ENCODE peak calls at places on chromosomes 12 and 14, in four cellular contexts. I is GM12865, W is T-helper 17 cell, G is NCI-H69. N is an unnamed sample.

GRCh38 chr14:100140452-100141132 is 18.9 kb downstream of the DEGS2 start:
- DNase-seq in G (no peak), I (no peak), W (no peak), N (no peak)

GRCh38 chr14:93299831-93300230 is 33.0 kb downstream of the BTBD7 start:
- DNase-seq in G (no peak), W (no peak), I (no peak), N (no peak)

GRCh38 chr14:101600336-101600890 is 39.1 kb downstream of the DIO3 start:
- DNase-seq in G (no peak), I (no peak), W (no peak), N (no peak)

GRCh38 chr12:109737631-109738030 is 24.0 kb downstream of the FAM222A start:
- DNase-seq in G (no peak), I (no peak), W (no peak), N (no peak)

GRCh38 chr14:67240168-67240932 is 885 bp upstream of the PALS1 start:
- DNase-seq in I (peak; percentile 44), G (peak; percentile 62), W (no peak), N (peak; percentile 66)

GRCh38 chr12:61385771-61386170 is 874.4 kb upstream of the USP15 start:
- DNase-seq in G (no peak), W (no peak), I (no peak), N (no peak)

GRCh38 chr14:50339178-50339804 is 27.2 kb downstream of the DMAC2L start:
- DNase-seq in G (peak; percentile 62), W (no peak), I (no peak), N (no peak)

GRCh38 chr12:131091413-131091975 is 137.8 kb downstream of the ADGRD1 start:
- DNase-seq in W (no peak), G (no peak), I (peak; percentile 68), N (no peak)

GRCh38 chr12:1806301-1807106 is 13.9 kb upstream of the LRTM2 start:
- DNase-seq in G (no peak), W (no peak), I (no peak), N (no peak)

GRCh38 chr14:58171090-58171489 is 19.1 kb upstream of the ARMH4 start:
- DNase-seq in W (no peak), G (peak; percentile 94), I (peak; percentile 85), N (peak; percentile 80)

GRCh38 chr12:102958073-102958829 is 777 bp downstream of the ASCL1 start:
- DNase-seq in G (peak; percentile 90), I (peak; percentile 88), W (no peak), N (no peak)

GRCh38 chr12:51171884-51172514 is 936 bp downstream of the TFCP2 start:
- DNase-seq in W (no peak), I (peak; percentile 31), G (peak; percentile 63), N (peak; percentile 47)

GRCh38 chr12:95319694-95320331 is 102.2 kb downstream of the VEZT start:
- DNase-seq in W (no peak), I (no peak), G (peak; percentile 13), N (no peak)

GRCh38 chr14:23483216-23483854 is 13.8 kb downstream of the NGDN start:
- DNase-seq in I (peak; percentile 25), W (no peak), G (peak; percentile 91), N (peak; percentile 51)

GRCh38 chr14:50007123-50007903 is 109.1 kb downstream of the VCPKMT start:
- DNase-seq in I (no peak), G (no peak), W (no peak), N (no peak)

GRCh38 chr14:54652188-54652889 is 85.4 kb downstream of the SAMD4A start:
- DNase-seq in W (no peak), G (no peak), I (no peak), N (peak; percentile 100)

GRCh38 chr12:125220404-125221273 is 155.4 kb downstream of the AACS start:
- DNase-seq in I (no peak), W (no peak), G (peak; percentile 11), N (peak; percentile 23)

GRCh38 chr12:227286-227915 is 13.4 kb upstream of the SLC6A12 start:
- DNase-seq in W (no peak), G (no peak), I (no peak), N (no peak)

GRCh38 chr12:123801573-123802178 is 39.6 kb downstream of the DNAH10 start:
- DNase-seq in W (no peak), G (peak; percentile 29), I (peak; percentile 43), N (peak; percentile 62)

GRCh38 chr14:22773162-22774010 is 6.9 kb downstream of the OXA1L start:
- DNase-seq in I (no peak), G (no peak), W (no peak), N (no peak)

GRCh38 chr14:61551419-61551818 is 143.9 kb upstream of the HIF1A start:
- DNase-seq in I (no peak), W (no peak), G (no peak), N (no peak)

GRCh38 chr14:51512321-51512720 is 139.4 kb upstream of the FRMD6 start:
- DNase-seq in G (no peak), W (no peak), I (no peak), N (no peak)

GRCh38 chr12:124554429-124555029 is 12.9 kb downstream of the NCOR2 start:
- DNase-seq in I (no peak), W (no peak), G (no peak), N (no peak)

GRCh38 chr12:92668739-92669138 is 34.0 kb upstream of the PLEKHG7 start:
- DNase-seq in I (no peak), W (no peak), G (no peak), N (no peak)

N was measured in ELR.